ENCODE peak calls at places on chromosomes 13 and 19, in ten cellular contexts. F, Y, C, J, D, O, P, E, Q and B are unnamed samples.

GRCh38 chr19:38634757-38635482 is 12.5 kb upstream of the ACTN4 start:
- DNase-seq in F (peak), Y (peak), C (peak), J (peak), D (peak), O (peak), P (peak), E (peak), Q (peak), B (peak)

GRCh38 chr19:3801412-3802096 is 15.4 kb upstream of the MATK start:
- DNase-seq in F (no peak), Y (peak), C (no peak), J (peak), D (peak), O (no peak), P (peak), E (peak), Q (peak), B (no peak)

GRCh38 chr13:26485786-26486185 is 71.7 kb upstream of the WASF3 start:
- DNase-seq in F (no peak), Y (no peak), C (no peak), J (no peak), D (no peak), O (no peak), P (no peak), E (no peak), Q (no peak), B (no peak)

GRCh38 chr13:29423050-29423449 is 172.4 kb downstream of the SLC7A1 start:
- DNase-seq in F (no peak), Y (no peak), C (no peak), J (no peak), D (no peak), O (no peak), P (no peak), E (no peak), Q (no peak), B (no peak)

GRCh38 chr19:40424637-40425449 is 949 bp downstream of the SERTAD1 start:
- DNase-seq in F (no peak), Y (no peak), C (no peak), J (no peak), D (no peak), O (no peak), P (peak), E (no peak), Q (peak), B (no peak)

GRCh38 chr19:15815306-15815705 is at the start of gene OR10H1:
- DNase-seq in F (no peak), Y (no peak), C (no peak), J (peak), D (peak), O (no peak), P (no peak), E (no peak), Q (no peak), B (no peak)

GRCh38 chr13:94860981-94861407 is 148.6 kb upstream of the SOX21 start:
- DNase-seq in F (peak), Y (no peak), C (no peak), J (no peak), D (peak), O (no peak), P (peak), E (no peak), Q (no peak), B (no peak)

GRCh38 chr13:99734013-99734693 is 232.9 kb downstream of the TM9SF2 start:
- DNase-seq in F (no peak), Y (no peak), C (no peak), J (no peak), D (no peak), O (no peak), P (no peak), E (no peak), Q (no peak), B (no peak)

GRCh38 chr13:25319781-25320180 is 18.4 kb downstream of the NUP58 start:
- DNase-seq in F (no peak), Y (no peak), C (no peak), J (no peak), D (no peak), O (no peak), P (no peak), E (no peak), Q (no peak), B (no peak)

GRCh38 chr19:16095071-16095571 is 16.6 kb upstream of the RAB8A start:
- DNase-seq in F (no peak), Y (peak), C (no peak), J (no peak), D (no peak), O (no peak), P (no peak), E (no peak), Q (no peak), B (no peak)

GRCh38 chr13:30803791-30804190 is 68.4 kb downstream of the ALOX5AP start:
- DNase-seq in F (no peak), Y (no peak), C (no peak), J (no peak), D (no peak), O (no peak), P (no peak), E (no peak), Q (no peak), B (no peak)

GRCh38 chr19:30593358-30593757 is 221.2 kb downstream of the ZNF536 start:
- DNase-seq in F (no peak), Y (no peak), C (no peak), J (no peak), D (no peak), O (no peak), P (no peak), E (no peak), Q (no peak), B (no peak)

GRCh38 chr13:35978607-35979316 is 152.4 kb downstream of the DCLK1 start:
- DNase-seq in F (peak), Y (no peak), C (no peak), J (peak), D (peak), O (peak), P (peak), E (no peak), Q (peak), B (no peak)

GRCh38 chr13:47326061-47326460 is 429.2 kb upstream of the HTR2A start:
- DNase-seq in F (no peak), Y (no peak), C (no peak), J (no peak), D (no peak), O (no peak), P (no peak), E (no peak), Q (no peak), B (no peak)

GRCh38 chr13:32878172-32878571 is 138.1 kb upstream of the KL start:
- DNase-seq in F (no peak), Y (no peak), C (no peak), J (no peak), D (peak), O (no peak), P (no peak), E (no peak), Q (no peak), B (no peak)

GRCh38 chr13:90416519-90416918 is 931.0 kb upstream of the MIR17HG start:
- DNase-seq in F (no peak), Y (no peak), C (no peak), J (no peak), D (no peak), O (no peak), P (no peak), E (no peak), Q (no peak), B (no peak)

GRCh38 chr19:18763674-18764590 is 27.2 kb downstream of the COMP start:
- DNase-seq in F (no peak), Y (no peak), C (no peak), J (peak), D (peak), O (no peak), P (peak), E (no peak), Q (no peak), B (no peak)

GRCh38 chr19:55472463-55472862 is 4.0 kb upstream of the ZNF628 start:
- DNase-seq in F (no peak), Y (no peak), C (no peak), J (no peak), D (peak), O (no peak), P (no peak), E (no peak), Q (no peak), B (no peak)

GRCh38 chr13:112445411-112446271 is 69.5 kb downstream of the SPACA7 start:
- DNase-seq in F (no peak), Y (no peak), C (no peak), J (no peak), D (no peak), O (no peak), P (no peak), E (no peak), Q (peak), B (no peak)

GRCh38 chr13:100389617-100390016 is 199.0 kb downstream of the GGACT start:
- DNase-seq in F (no peak), Y (no peak), C (no peak), J (no peak), D (no peak), O (no peak), P (no peak), E (no peak), Q (no peak), B (no peak)